ENCODE peak calls at places on chromosome 2, in nine cellular contexts. J is AG08396, Y is hypothalamus, P is NCI-H524, V is left kidney, R is sciatic nerve, S is right atrium auricular region, T is posterior cingulate gyrus, X is left colon. H is an unnamed sample.

GRCh38 chr2:182610231-182610630 is 105.8 kb upstream of the DNAJC10 start:
- DNase-seq in P (no peak), V (no peak), T (no peak), Y (no peak), J (no peak), R (no peak), S (no peak), X (no peak), H (no peak)

GRCh38 chr2:54872783-54873182 is 149.3 kb downstream of the EML6 start:
- DNase-seq in J (no peak), Y (no peak), P (peak), V (no peak), X (no peak), S (no peak), R (no peak), T (no peak), H (no peak)

GRCh38 chr2:231800493-231801091 is 14.3 kb downstream of the COPS7B start:
- DNase-seq in S (no peak), R (no peak), V (peak), P (no peak), J (peak), T (peak), Y (peak), X (peak), H (peak)

GRCh38 chr2:162217596-162217995 is 25.6 kb downstream of the FAP start:
- DNase-seq in P (peak), S (no peak), R (no peak), J (no peak), X (no peak), V (no peak), Y (no peak), T (no peak), H (no peak)

GRCh38 chr2:38650717-38651116 is 15.2 kb upstream of the GALM start:
- DNase-seq in T (no peak), S (no peak), X (no peak), P (no peak), J (no peak), Y (no peak), R (no peak), V (no peak), H (no peak)

GRCh38 chr2:159497256-159497655 is 119.1 kb downstream of the BAZ2B start:
- DNase-seq in P (no peak), Y (no peak), X (no peak), R (no peak), T (no peak), V (peak), J (peak), S (no peak), H (peak)

GRCh38 chr2:60872510-60872928 is 8.9 kb upstream of the REL start:
- DNase-seq in V (no peak), R (no peak), X (no peak), J (no peak), S (no peak), P (no peak), Y (no peak), T (no peak), H (no peak)

GRCh38 chr2:109582928-109583895 is 30.6 kb downstream of the SEPTIN10 start:
- DNase-seq in S (no peak), J (no peak), Y (no peak), V (no peak), R (no peak), T (no peak), P (no peak), X (no peak), H (no peak)

GRCh38 chr2:86695053-86695691 is 24.9 kb upstream of the RMND5A start:
- DNase-seq in T (no peak), X (no peak), S (no peak), J (no peak), Y (no peak), R (no peak), V (no peak), P (no peak), H (no peak)

GRCh38 chr2:241566468-241566867 is 7.9 kb downstream of the BOK start:
- DNase-seq in S (no peak), R (peak), P (no peak), J (no peak), Y (no peak), X (no peak), T (no peak), V (no peak), H (no peak)

GRCh38 chr2:235052514-235053354 is 100.9 kb downstream of the SH3BP4 start:
- DNase-seq in S (no peak), Y (no peak), P (no peak), X (peak), T (no peak), V (no peak), J (no peak), R (peak), H (no peak)

GRCh38 chr2:178282075-178282474 is 87.8 kb downstream of the OSBPL6 start:
- DNase-seq in J (no peak), P (no peak), R (no peak), T (no peak), S (no peak), Y (no peak), V (peak), X (peak), H (no peak)

GRCh38 chr2:20634430-20635095 is 16.3 kb downstream of the HS1BP3 start:
- DNase-seq in Y (no peak), T (no peak), P (no peak), V (no peak), J (peak), R (no peak), S (no peak), X (peak), H (peak)

GRCh38 chr2:61423714-61424113 is 47.2 kb downstream of the USP34 start:
- DNase-seq in X (no peak), V (no peak), J (no peak), Y (no peak), R (no peak), P (no peak), S (no peak), T (no peak), H (no peak)

GRCh38 chr2:3780477-3781402 is 77.4 kb downstream of the DCDC2C start:
- DNase-seq in R (peak), V (peak), X (peak), Y (no peak), S (peak), P (peak), J (peak), T (peak), H (no peak)

GRCh38 chr2:172348555-172349288 is 78.7 kb upstream of the ITGA6 start:
- DNase-seq in V (no peak), Y (no peak), J (no peak), P (no peak), T (no peak), S (no peak), R (no peak), X (no peak), H (no peak)

GRCh38 chr2:1132328-1132964 is 181.8 kb downstream of the SNTG2 start:
- DNase-seq in T (no peak), P (peak), S (no peak), Y (no peak), J (no peak), X (no peak), V (peak), R (no peak), H (no peak)

GRCh38 chr2:84217446-84217845 is 241.6 kb downstream of the SUCLG1 start:
- DNase-seq in J (no peak), T (no peak), V (no peak), P (no peak), X (no peak), Y (no peak), S (no peak), R (no peak), H (no peak)